ENCODE peak calls at places on chromosomes 7 and 10, in seven cellular contexts. S is central memory CD8-positive, alpha-beta T cell; V is effector CD4-positive, alpha-beta T cell; H is fibroblast of lung; Q is frontal cortex; W is stimulated activated naive CD4-positive, alpha-beta T cell; Y is foreskin melanocyte. J is an unnamed sample.

GRCh38 chr7:55964802-55965470 is 551 bp downstream of the NIPSNAP2 start:
- DNase-seq in S (peak), V (peak), H (peak), Q (peak), W (peak), Y (peak), J (peak)

GRCh38 chr10:107091126-107091525 is 73.4 kb downstream of the SORCS1 start:
- DNase-seq in S (no peak), V (no peak), H (no peak), Q (no peak), W (no peak), Y (peak), J (no peak)

GRCh38 chr7:157693521-157694388 is 357.0 kb downstream of the DNAJB6 start:
- DNase-seq in S (no peak), V (no peak), H (no peak), Q (no peak), W (no peak), Y (no peak), J (no peak)

GRCh38 chr7:55435466-55435865 is 70.3 kb downstream of the LANCL2 start:
- DNase-seq in S (no peak), V (no peak), H (no peak), Q (no peak), W (no peak), Y (no peak), J (no peak)

GRCh38 chr7:133571066-133571465 is 318.2 kb downstream of the EXOC4 start:
- DNase-seq in S (no peak), V (no peak), H (peak), Q (no peak), W (no peak), Y (no peak), J (no peak)

GRCh38 chr10:113345860-113346259 is 207.0 kb upstream of the HABP2 start:
- DNase-seq in S (no peak), V (no peak), H (no peak), Q (no peak), W (no peak), Y (no peak), J (no peak)

GRCh38 chr10:73253226-73253557 is 748 bp upstream of the MRPS16 start:
- DNase-seq in S (no peak), V (no peak), H (no peak), Q (no peak), W (no peak), Y (no peak), J (peak)

GRCh38 chr7:2863461-2864066 is 19.5 kb upstream of the GNA12 start:
- DNase-seq in S (peak), V (peak), H (peak), Q (no peak), W (peak), Y (peak), J (peak)

GRCh38 chr10:78623577-78624215 is 445.1 kb upstream of the ZMIZ1 start:
- DNase-seq in S (no peak), V (no peak), H (peak), Q (no peak), W (no peak), Y (peak), J (no peak)

GRCh38 chr10:30862486-30862885 is 169.2 kb downstream of the ZNF438 start:
- DNase-seq in S (no peak), V (no peak), H (peak), Q (no peak), W (no peak), Y (no peak), J (no peak)

GRCh38 chr7:102415685-102416225 is 17.6 kb upstream of the ORAI2 start:
- DNase-seq in S (peak), V (peak), H (no peak), Q (no peak), W (peak), Y (no peak), J (peak)

GRCh38 chr7:83413831-83414230 is 235.1 kb downstream of the SEMA3E start:
- DNase-seq in S (no peak), V (no peak), H (peak), Q (no peak), W (no peak), Y (no peak), J (peak)

GRCh38 chr10:1420663-1421362 is 316.5 kb downstream of the ADARB2 start:
- DNase-seq in S (no peak), V (no peak), H (peak), Q (peak), W (peak), Y (peak), J (no peak)

J was measured in T47D.